ENCODE peak calls at places on chromosomes 6 and 20, in five cellular contexts. L, Y, N, V and X are unnamed samples.
A peak's percentile ranks its signal among the peaks of the same experiment; 100 is the strongest.

GRCh38 chr6:46054531-46054930 is 38.9 kb upstream of the CLIC5 start:
- DNase-seq in L (no peak), Y (no peak), N (no peak), V (no peak), X (no peak)

GRCh38 chr6:6007311-6008113 is 787 bp upstream of the NRN1 start:
- DNase-seq in N (no peak), L (no peak), V (no peak), Y (no peak), X (no peak)

GRCh38 chr20:8474027-8474668 is 342.1 kb downstream of the PLCB1 start:
- DNase-seq in V (no peak), L (no peak), N (no peak), Y (no peak), X (no peak)

GRCh38 chr6:92690997-92691599 is 728.3 kb downstream of the EPHA7 start:
- DNase-seq in L (no peak), Y (no peak), N (no peak), V (no peak), X (no peak)

GRCh38 chr6:147179809-147180208 is 24.4 kb upstream of the STXBP5 start:
- DNase-seq in L (no peak), V (no peak), Y (no peak), N (no peak), X (no peak)

GRCh38 chr20:38672504-38672903 is 51.8 kb upstream of the SLC32A1 start:
- DNase-seq in L (no peak), N (no peak), V (peak; percentile 62), Y (no peak), X (no peak)

GRCh38 chr20:38601216-38602184 is at the start of gene ARHGAP40:
- DNase-seq in V (no peak), N (no peak), L (no peak), Y (no peak), X (peak; percentile 27)

GRCh38 chr6:170231496-170232185 is 59.2 kb downstream of the DLL1 start:
- DNase-seq in Y (no peak), L (peak; percentile 6), N (no peak), V (no peak), X (no peak)

GRCh38 chr6:36729169-36729549 is 31.5 kb downstream of the RAB44 start:
- DNase-seq in N (no peak), V (no peak), Y (no peak), L (no peak), X (no peak)

GRCh38 chr6:37838209-37838921 is 18.8 kb downstream of the ZFAND3 start:
- DNase-seq in V (no peak), N (no peak), L (no peak), Y (no peak), X (no peak)

GRCh38 chr20:35279040-35279439 is 1.1 kb upstream of the MMP24OS start:
- DNase-seq in L (no peak), Y (peak; percentile 23), V (no peak), N (no peak), X (no peak)

GRCh38 chr6:136426627-136427377 is 123.4 kb downstream of the MAP7 start:
- DNase-seq in V (no peak), N (no peak), Y (peak; percentile 52), L (no peak), X (no peak)

GRCh38 chr6:37103169-37104039 is 66.5 kb upstream of the PIM1 start:
- DNase-seq in Y (peak; percentile 97), V (peak; percentile 80), N (peak; percentile 61), L (peak; percentile 84), X (peak; percentile 19)

GRCh38 chr6:72084992-72085569 is 198.7 kb downstream of the RIMS1 start:
- DNase-seq in V (no peak), N (no peak), Y (no peak), L (no peak), X (no peak)

GRCh38 chr6:27545271-27546046 is 72.6 kb upstream of the ZNF184 start:
- DNase-seq in L (no peak), V (no peak), N (no peak), Y (no peak), X (no peak)

GRCh38 chr6:105618247-105618646 is 215.4 kb upstream of the PREP start:
- DNase-seq in L (no peak), N (no peak), V (no peak), Y (no peak), X (no peak)

GRCh38 chr6:6654599-6655575 is 66.4 kb downstream of the LY86 start:
- DNase-seq in V (no peak), N (peak; percentile 75), L (no peak), Y (peak; percentile 18), X (no peak)

GRCh38 chr20:18299364-18299763 is 11.0 kb downstream of the ZNF133 start:
- DNase-seq in N (no peak), Y (no peak), L (no peak), V (no peak), X (no peak)

GRCh38 chr20:43398676-43399324 is 58.9 kb upstream of the SRSF6 start:
- DNase-seq in L (no peak), Y (no peak), V (no peak), N (no peak), X (no peak)

GRCh38 chr6:11767458-11767857 is 11.1 kb downstream of the ADTRP start:
- DNase-seq in N (no peak), L (no peak), Y (no peak), V (no peak), X (no peak)

GRCh38 chr6:97066056-97066455 is 141.5 kb downstream of the KLHL32 start:
- DNase-seq in Y (no peak), L (no peak), N (no peak), V (no peak), X (no peak)

GRCh38 chr6:38588631-38589366 is 50.9 kb downstream of the BTBD9 start:
- DNase-seq in N (no peak), Y (no peak), L (no peak), V (no peak), X (no peak)

GRCh38 chr20:50837532-50838321 is 42.9 kb downstream of the BCAS4 start:
- DNase-seq in V (no peak), N (no peak), Y (no peak), L (no peak), X (no peak)

GRCh38 chr6:95216560-95216959 is 360.8 kb upstream of the MANEA start:
- DNase-seq in N (no peak), V (no peak), L (no peak), Y (no peak), X (no peak)

GRCh38 chr6:34466242-34467185 is 638 bp downstream of the PACSIN1 start:
- DNase-seq in N (no peak), L (no peak), V (no peak), Y (no peak), X (no peak)

GRCh38 chr6:143967861-143968498 is 40.1 kb downstream of the PLAGL1 start:
- DNase-seq in L (no peak), V (no peak), Y (no peak), N (no peak), X (no peak)

GRCh38 chr6:51568771-51569170 is 518.6 kb downstream of the PKHD1 start:
- DNase-seq in N (no peak), V (no peak), Y (no peak), L (no peak), X (no peak)

GRCh38 chr6:117389227-117390057 is 36.3 kb downstream of the ROS1 start:
- DNase-seq in V (no peak), L (no peak), N (no peak), Y (no peak), X (no peak)

GRCh38 chr6:105211831-105212230 is 32.0 kb upstream of the POPDC3 start:
- DNase-seq in V (no peak), L (no peak), N (no peak), Y (no peak), X (no peak)

GRCh38 chr6:32938494-32938893 is 2.3 kb downstream of the HLA-DMB start:
- DNase-seq in V (no peak), Y (no peak), L (no peak), N (no peak), X (no peak)

GRCh38 chr6:32933661-32934085 is 7.2 kb downstream of the HLA-DMB start:
- DNase-seq in L (peak; percentile 79), Y (peak; percentile 79), V (no peak), N (peak; percentile 74), X (peak; percentile 63)

GRCh38 chr6:32937230-32937633 is 3.6 kb downstream of the HLA-DMB start:
- DNase-seq in Y (peak; percentile 67), N (no peak), V (no peak), L (peak; percentile 38), X (no peak)

GRCh38 chr6:32936247-32937152 is 4.3 kb downstream of the HLA-DMB start:
- DNase-seq in L (no peak), N (no peak), V (no peak), Y (peak; percentile 27), X (no peak)

GRCh38 chr6:32935551-32936246 is 5.1 kb downstream of the HLA-DMB start:
- DNase-seq in L (no peak), N (no peak), Y (no peak), V (no peak), X (no peak)
- TF ChIP-seq POLR2A in L (no peak), N (no peak), Y (no peak), V (no peak), X (no peak)

GRCh38 chr20:36584018-36584481 is 10.7 kb downstream of the TGIF2 start:
- DNase-seq in Y (no peak), L (no peak), N (no peak), V (no peak), X (no peak)
- TF ChIP-seq POLR2A in Y (no peak), L (no peak), N (no peak), V (no peak), X (no peak)

GRCh38 chr6:3165631-3166534 is 8.5 kb upstream of the TUBB2A start:
- DNase-seq in V (no peak), N (no peak), L (no peak), Y (no peak), X (no peak)
- TF ChIP-seq POLR2A in V (no peak), N (no peak), L (no peak), Y (no peak), X (no peak)

GRCh38 chr6:108071736-108072276 is 2.7 kb downstream of the OSTM1 start:
- DNase-seq in N (no peak), L (no peak), V (no peak), Y (no peak), X (no peak)

GRCh38 chr6:108080010-108080780 is 5.7 kb upstream of the OSTM1 start:
- DNase-seq in Y (no peak), L (no peak), N (no peak), V (no peak), X (peak; percentile 13)

GRCh38 chr6:108074057-108074358 is 533 bp downstream of the OSTM1 start:
- DNase-seq in N (no peak), L (no peak), V (peak; percentile 81), Y (no peak), X (peak; percentile 15)

GRCh38 chr6:108078191-108078590 is 3.6 kb upstream of the OSTM1 start:
- DNase-seq in L (no peak), Y (no peak), V (no peak), N (no peak), X (no peak)

DNA sequence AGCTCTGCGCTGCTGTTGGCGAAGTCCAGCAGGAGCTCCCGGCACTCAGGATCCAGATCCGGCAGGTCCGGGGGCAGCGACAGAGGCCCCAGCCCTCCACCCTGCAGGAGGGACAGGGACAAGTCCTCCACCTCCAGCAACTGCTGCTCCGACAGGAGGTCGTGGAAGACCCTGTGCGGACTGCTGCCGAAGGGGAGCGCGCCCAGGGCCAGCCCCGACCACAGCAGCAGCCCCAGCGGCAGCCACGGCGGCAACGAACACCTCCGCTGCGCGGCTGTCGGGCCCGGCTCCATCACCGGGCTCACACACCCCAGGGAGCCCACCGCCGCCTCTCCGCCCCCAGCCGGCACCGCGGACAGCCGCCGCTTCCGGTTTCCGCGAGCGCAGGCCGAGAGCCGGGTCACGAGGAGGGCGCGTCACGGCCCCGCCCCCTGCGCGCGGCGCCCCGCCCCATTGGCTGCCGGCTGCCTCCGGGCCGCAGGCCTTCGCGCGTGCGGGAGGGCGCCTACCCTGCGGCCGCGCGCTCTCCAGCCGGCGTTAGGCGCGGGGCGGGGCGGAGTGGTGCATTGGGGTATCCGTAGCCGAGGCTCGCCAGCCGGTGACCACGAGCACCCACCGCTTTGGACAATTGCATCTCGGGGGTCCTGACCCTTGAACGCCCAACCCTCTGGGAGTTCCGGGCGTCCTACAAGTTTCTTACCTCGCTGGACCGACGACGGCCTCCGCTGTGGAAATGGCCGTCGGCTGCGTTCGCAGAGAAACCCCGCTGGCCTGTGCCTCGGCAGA is at the start of gene OSTM1:
- DNase-seq in Y (peak; percentile 92), V (peak; percentile 91), N (peak; percentile 91), L (peak; percentile 89), X (peak; percentile 86)
- TF ChIP-seq POLR2A in Y (peak; percentile 83), V (peak; percentile 46), N (no peak), L (peak; percentile 87), X (peak; percentile 76)